ENCODE peak calls at places on chromosomes 7 and 10, in seven cellular contexts. Q, R, K, P, G, H and W are unnamed samples.

GRCh38 chr7:148204639-148205292 is 385.8 kb upstream of the C7orf33 start:
- DNase-seq in K (no peak), G (no peak), H (peak; percentile 53), Q (no peak), P (no peak), R (no peak), W (no peak)

GRCh38 chr10:4033341-4033896 is 248.4 kb upstream of the KLF6 start:
- DNase-seq in P (no peak), H (no peak), K (no peak), Q (no peak), R (no peak), G (no peak), W (no peak)

GRCh38 chr10:13395540-13395939 is 47.4 kb upstream of the SEPHS1 start:
- DNase-seq in G (no peak), P (no peak), K (no peak), R (no peak), H (no peak), Q (no peak), W (no peak)

GRCh38 chr7:6012355-6013104 is 3.5 kb downstream of the AIMP2 start:
- DNase-seq in P (peak; percentile 13), Q (peak; percentile 68), K (no peak), R (no peak), H (peak; percentile 36), G (no peak), W (peak; percentile 63)

GRCh38 chr10:79266543-79267312 is 80.5 kb upstream of the PPIF start:
- DNase-seq in Q (peak; percentile 45), K (peak; percentile 91), P (peak; percentile 75), H (peak; percentile 56), G (peak; percentile 88), R (peak; percentile 77), W (peak; percentile 68)

GRCh38 chr10:4661572-4662255 is 164.3 kb upstream of the AKR1E2 start:
- DNase-seq in Q (peak; percentile 40), P (no peak), H (peak; percentile 70), R (peak; percentile 89), G (no peak), K (no peak), W (no peak)

GRCh38 chr7:48140001-48140681 is 31.1 kb upstream of the ABCA13 start:
- DNase-seq in R (no peak), K (no peak), H (no peak), Q (peak; percentile 81), G (peak; percentile 77), P (no peak), W (peak; percentile 28)

GRCh38 chr10:43206391-43207235 is 60.3 kb downstream of the RASGEF1A start:
- DNase-seq in K (no peak), H (no peak), G (no peak), P (no peak), Q (no peak), R (peak; percentile 4), W (no peak)

GRCh38 chr7:36440880-36441279 is 51.2 kb downstream of the ANLN start:
- DNase-seq in H (no peak), K (peak; percentile 13), P (no peak), Q (no peak), G (peak; percentile 38), R (no peak), W (no peak)

GRCh38 chr7:92763636-92764423 is 72.5 kb downstream of the CDK6 start:
- DNase-seq in Q (peak; percentile 32), G (peak; percentile 95), P (peak; percentile 29), K (peak; percentile 89), R (no peak), H (no peak), W (peak; percentile 84)

GRCh38 chr10:52729259-52730104 is 43.1 kb downstream of the MBL2 start:
- DNase-seq in R (no peak), Q (no peak), H (no peak), P (no peak), G (peak; percentile 95), K (peak; percentile 7), W (peak; percentile 65)

GRCh38 chr7:134726581-134726980 is 52.9 kb upstream of the CALD1 start:
- DNase-seq in R (no peak), Q (no peak), P (no peak), G (no peak), H (no peak), K (no peak), W (no peak)
- H3K4me1 ChIP-seq in R (no peaks in the 10 kb centered on the region), Q (no peaks in the 10 kb centered on the region), P (no peaks in the 10 kb centered on the region), G (no peaks in the 10 kb centered on the region), H (peaks cover 13% of the 10 kb centered on the region), K (peaks cover 15% of the 10 kb centered on the region), W (peaks cover 7% of the 10 kb centered on the region)

GRCh38 chr7:77655836-77656455 is 40.3 kb upstream of the RSBN1L start:
- DNase-seq in K (peak; percentile 31), H (no peak), P (no peak), R (no peak), Q (peak; percentile 45), G (peak; percentile 46), W (no peak)

GRCh38 chr7:77655361-77655760 is 40.9 kb upstream of the RSBN1L start:
- DNase-seq in P (no peak), G (no peak), H (no peak), Q (peak; percentile 44), R (no peak), K (no peak), W (no peak)

GRCh38 chr7:77651544-77652162 is 44.6 kb upstream of the RSBN1L start:
- DNase-seq in H (no peak), G (peak; percentile 55), Q (peak; percentile 55), R (no peak), K (no peak), P (peak; percentile 46), W (peak; percentile 68)

GRCh38 chr7:77649950-77650349 is 46.3 kb upstream of the RSBN1L start:
- DNase-seq in H (no peak), Q (no peak), K (peak; percentile 65), P (no peak), G (peak; percentile 24), R (no peak), W (no peak)

DNA sequence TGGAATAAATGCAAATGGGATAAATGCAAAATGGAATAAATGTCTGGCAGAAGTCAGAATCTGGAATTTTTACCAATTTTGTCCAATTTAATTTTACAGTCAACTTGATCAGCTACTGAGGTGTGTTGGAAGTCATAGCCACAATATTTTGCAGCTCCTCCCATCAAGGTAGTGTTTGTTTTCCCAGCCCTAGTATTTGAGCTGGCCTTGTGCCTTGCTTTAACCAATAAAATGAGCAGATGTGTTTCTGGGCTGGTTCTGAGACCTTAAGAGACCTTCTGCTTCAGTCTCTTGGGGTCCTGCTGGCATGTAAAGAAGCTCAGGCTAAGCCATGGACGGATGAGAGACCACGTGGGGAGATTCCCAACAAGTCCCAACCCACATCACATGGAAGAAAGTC is 42.7 kb upstream of the RSBN1L start:
- DNase-seq in H (no peak), G (no peak), P (no peak), R (no peak), K (no peak), Q (peak; percentile 58), W (no peak)
- H3K4me1 ChIP-seq in H (no peaks in the 10 kb centered on the region), G (peaks cover 5% of the 10 kb centered on the region), P (no peaks in the 10 kb centered on the region), R (no peaks in the 10 kb centered on the region), K (peaks cover 15% of the 10 kb centered on the region), Q (no peaks in the 10 kb centered on the region), W (no peaks in the 10 kb centered on the region)

GRCh38 chr10:72738476-72738875 is 46.5 kb downstream of the MCU start:
- DNase-seq in G (no peak), K (no peak), H (no peak), Q (no peak), R (no peak), P (no peak), W (no peak)

GRCh38 chr10:72742797-72743196 is 50.9 kb downstream of the MCU start:
- DNase-seq in Q (no peak), R (no peak), P (no peak), G (no peak), K (no peak), H (no peak), W (no peak)

GRCh38 chr10:72742077-72742476 is 50.1 kb downstream of the MCU start:
- DNase-seq in Q (no peak), G (no peak), H (no peak), R (no peak), K (no peak), P (no peak), W (peak; percentile 53)

GRCh38 chr10:72736881-72737280 is 44.9 kb downstream of the MCU start:
- DNase-seq in P (no peak), G (no peak), H (no peak), R (no peak), K (peak; percentile 51), Q (no peak), W (peak; percentile 33)

GRCh38 chr10:72740526-72740925 is 48.6 kb downstream of the MCU start:
- DNase-seq in Q (peak; percentile 32), P (peak; percentile 27), H (no peak), G (peak; percentile 68), R (peak; percentile 27), K (peak; percentile 64), W (peak; percentile 78)
- H3K4me1 ChIP-seq in Q (no peaks in the 10 kb centered on the region), P (no peaks in the 10 kb centered on the region), H (peaks cover 11% of the 10 kb centered on the region), G (peaks cover 11% of the 10 kb centered on the region), R (peaks cover 67% of the 10 kb centered on the region), K (peaks cover 3% of the 10 kb centered on the region), W (no peaks in the 10 kb centered on the region)

DNA sequence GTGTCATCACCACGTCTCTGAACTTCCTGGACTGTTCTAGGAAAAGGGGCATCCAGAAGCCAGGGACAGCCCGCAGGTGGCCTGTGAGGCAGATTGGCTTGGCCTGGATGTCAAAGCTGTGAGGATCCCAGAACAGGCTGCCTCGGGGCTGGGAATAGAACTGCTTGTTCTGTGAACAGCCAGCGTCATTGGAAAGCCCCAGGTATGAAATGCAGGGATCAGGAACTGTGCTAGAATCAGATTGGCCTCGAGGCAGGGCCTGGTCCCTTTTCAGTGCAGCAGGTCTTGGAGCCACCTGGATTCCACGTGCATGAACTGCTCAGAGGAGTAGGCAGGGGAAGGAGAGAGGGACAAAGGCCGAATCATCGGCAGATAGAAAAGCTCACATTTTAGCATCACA is 44.6 kb downstream of the FAM20C start:
- DNase-seq in G (no peak), K (no peak), R (no peak), P (no peak), H (no peak), Q (no peak), W (peak; percentile 88)
- H3K4me1 ChIP-seq in G (peaks cover 4% of the 10 kb centered on the region), K (peaks cover 22% of the 10 kb centered on the region), R (peaks cover 55% of the 10 kb centered on the region), P (peaks cover 3% of the 10 kb centered on the region), H (no peaks in the 10 kb centered on the region), Q (no peaks in the 10 kb centered on the region), W (peaks cover 19% of the 10 kb centered on the region)